ENCODE peak calls at places on chromosomes 1 and 21, in five cellular contexts. V is K562, C is HCT116, I is H1, N is GM12878. M is an unnamed sample.

GRCh38 chr21:42639646-42640152 is 13.7 kb upstream of the PDE9A start:
- DNase-seq in V (no peak), I (no peak), C (no peak), N (no peak), M (no peak)

GRCh38 chr1:168454211-168454815 is 89.5 kb downstream of the XCL2 start:
- DNase-seq in N (no peak), V (no peak), C (no peak), I (no peak), M (no peak)

GRCh38 chr1:24363994-24364393 is 44.8 kb downstream of the GRHL3 start:
- DNase-seq in N (no peak), I (no peak), V (no peak), C (no peak), M (no peak)

GRCh38 chr1:230858918-230859819 is 9.2 kb downstream of the C1orf198 start:
- DNase-seq in V (no peak), I (no peak), N (no peak), C (no peak), M (no peak)

GRCh38 chr21:31880816-31881215 is 8.0 kb downstream of the HUNK start:
- DNase-seq in V (no peak), N (no peak), C (no peak), I (no peak), M (no peak)

GRCh38 chr1:205648212-205648910 is 16.6 kb upstream of the ELK4 start:
- DNase-seq in V (no peak), N (no peak), I (no peak), C (no peak), M (no peak)

GRCh38 chr1:20792177-20792576 is 5.1 kb upstream of the HP1BP3 start:
- DNase-seq in V (no peak), I (no peak), C (no peak), N (no peak), M (no peak)

GRCh38 chr1:158024737-158025136 is 31.3 kb downstream of the KIRREL1 start:
- DNase-seq in N (no peak), V (no peak), C (no peak), I (no peak), M (no peak)

GRCh38 chr1:26853156-26853555 is 9.8 kb upstream of the SFN start:
- DNase-seq in N (no peak), I (no peak), C (peak; percentile 84), V (peak; percentile 81), M (peak; percentile 76)

GRCh38 chr21:38809170-38809878 is 3.6 kb downstream of the ETS2 start:
- DNase-seq in C (no peak), N (no peak), I (no peak), V (no peak), M (no peak)

GRCh38 chr1:244234009-244234643 is 183.0 kb downstream of the ZBTB18 start:
- DNase-seq in V (no peak), C (no peak), I (no peak), N (no peak), M (no peak)

GRCh38 chr1:182662121-182662890 is 22.1 kb downstream of the RGS8 start:
- DNase-seq in I (no peak), N (no peak), V (no peak), C (no peak), M (no peak)

GRCh38 chr1:242011879-242012674 is 13.2 kb upstream of the MAP1LC3C start:
- DNase-seq in N (no peak), V (no peak), I (no peak), C (no peak), M (no peak)

GRCh38 chr21:27201197-27201596 is 234.3 kb upstream of the ADAMTS5 start:
- DNase-seq in I (no peak), N (no peak), C (no peak), V (no peak), M (no peak)

GRCh38 chr1:219467524-219467923 is 145.4 kb downstream of the ZC3H11B start:
- DNase-seq in V (no peak), I (no peak), N (no peak), C (no peak), M (no peak)

GRCh38 chr1:230725256-230726012 is 11.5 kb upstream of the AGT start:
- DNase-seq in I (no peak), C (no peak), V (no peak), N (no peak), M (peak; percentile 90)

GRCh38 chr21:16570196-16570595 is 840.4 kb downstream of the USP25 start:
- DNase-seq in I (no peak), C (no peak), V (no peak), N (no peak), M (no peak)

GRCh38 chr1:68448365-68448764 is 1.4 kb downstream of the RPE65 start:
- DNase-seq in N (no peak), C (no peak), I (no peak), V (no peak), M (no peak)

GRCh38 chr1:14826172-14826636 is 227.7 kb downstream of the KAZN start:
- DNase-seq in I (no peak), N (no peak), V (no peak), C (no peak), M (no peak)

GRCh38 chr1:213399695-213400094 is 348.7 kb downstream of the RPS6KC1 start:
- DNase-seq in N (no peak), I (no peak), V (no peak), C (no peak), M (peak; percentile 76)

GRCh38 chr1:32761253-32761877 is 55.8 kb downstream of the YARS1 start:
- DNase-seq in V (peak; percentile 81), C (peak; percentile 66), N (peak; percentile 26), I (no peak), M (no peak)

GRCh38 chr1:37471345-37472231 is 2.8 kb upstream of the ZC3H12A start:
- DNase-seq in I (no peak), C (peak; percentile 66), N (no peak), V (no peak), M (peak; percentile 58)
- H3K4me3 ChIP-seq in I (no peak overlapping the region), C (peak overlapping the region; percentile 52), N (no peak overlapping the region), V (no peak overlapping the region), M (peak overlapping the region; percentile 51)

DNA sequence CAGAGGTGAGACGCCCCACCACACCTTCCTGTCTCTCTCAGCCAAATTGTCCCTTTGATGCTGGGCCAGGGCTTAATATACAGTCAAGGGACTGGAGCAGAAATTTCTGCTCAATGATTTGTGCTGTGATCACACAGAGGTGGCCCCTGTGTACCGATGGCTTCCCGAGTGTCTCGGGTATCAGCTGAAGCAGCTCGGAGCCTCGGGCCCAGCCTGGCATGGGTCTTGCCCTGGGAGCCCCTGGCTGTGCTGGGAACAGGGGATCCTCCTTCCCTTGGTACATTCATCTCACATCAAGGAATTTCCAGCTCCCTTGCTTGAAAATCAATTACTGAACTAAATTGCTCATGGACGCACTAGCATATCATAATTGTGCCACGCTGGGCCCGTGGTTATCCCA is 148.8 kb upstream of the C1orf174 start:
- DNase-seq in C (no peak), N (no peak), V (no peak), I (no peak), M (no peak)
- TF ChIP-seq SP1 in C (no peak), N (no peak), V (no peak), I (no peak), M (no peak)

GRCh38 chr21:44728716-44729115 is 17.3 kb upstream of the TSPEAR start:
- DNase-seq in N (no peak), C (no peak), V (no peak), I (no peak), M (no peak)
- H3K4me3 ChIP-seq in N (no peak overlapping the region), C (no peak overlapping the region), V (no peak overlapping the region), I (no peak overlapping the region), M (no peak overlapping the region)

GRCh38 chr1:111446967-111447892 is 1.8 kb downstream of the WDR77 start:
- DNase-seq in V (no peak), I (no peak), C (no peak), N (no peak), M (peak; percentile 45)
- TF ChIP-seq SP1 in V (no peak), I (no peak), C (no peak), N (no peak), M (no peak)

DNA sequence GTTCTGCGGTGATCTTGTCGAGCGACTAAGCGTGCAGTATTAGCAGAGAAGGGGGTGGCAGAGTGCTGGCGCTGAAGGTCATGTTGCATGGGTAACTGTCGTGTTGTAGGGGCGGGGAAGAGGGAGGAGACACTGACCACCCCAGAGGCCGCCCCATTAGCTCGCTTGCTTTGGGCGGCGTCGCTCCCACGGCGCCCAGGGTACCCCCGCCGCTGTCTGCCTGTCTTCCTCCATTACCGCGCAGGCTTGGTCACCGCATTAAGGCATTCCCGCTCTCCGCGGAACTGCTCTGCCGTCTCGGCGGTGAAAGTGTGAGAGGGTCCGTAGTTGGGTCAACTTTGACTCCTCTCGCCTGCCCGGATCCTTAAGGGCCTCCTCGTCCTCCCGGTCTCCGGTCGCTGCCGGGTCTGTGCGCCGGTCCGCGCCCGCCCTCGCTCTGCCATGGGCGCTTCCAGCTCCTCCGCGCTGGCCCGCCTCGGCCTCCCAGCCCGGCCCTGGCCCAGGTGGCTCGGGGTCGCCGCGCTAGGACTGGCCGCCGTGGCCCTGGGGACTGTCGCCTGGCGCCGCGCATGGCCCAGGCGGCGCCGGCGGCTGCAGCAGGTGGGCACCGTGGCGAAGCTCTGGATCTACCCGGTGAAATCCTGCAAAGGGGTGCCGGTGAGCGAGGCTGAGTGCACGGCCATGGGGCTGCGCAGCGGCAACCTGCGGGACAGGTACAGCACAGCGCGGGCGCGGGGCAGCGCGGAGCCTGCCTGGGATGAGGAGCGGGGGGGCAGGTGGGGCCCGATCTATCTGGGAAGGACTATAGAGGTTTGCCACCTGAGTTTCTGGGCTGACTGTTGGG is at the start of gene MTARC2:
- DNase-seq in C (peak; percentile 66), N (no peak), V (no peak), I (peak; percentile 57), M (peak; percentile 83)
- H3K4me3 ChIP-seq in C (peak within 1 kb of the TSS; percentile 86), N (no peak within 1 kb of the TSS), V (no peak within 1 kb of the TSS), I (peak within 1 kb of the TSS; percentile 74), M (peak within 1 kb of the TSS; percentile 65)